ENCODE peak calls at places on chromosomes 5 and 9, in six cellular contexts. B, D, P, M, T and J are unnamed samples.

GRCh38 chr5:93022770-93023169 is 558.2 kb downstream of the NR2F1-AS1 start:
- DNase-seq in B (no peak), D (no peak), P (no peak), M (no peak), T (no peak), J (no peak)

GRCh38 chr5:14528115-14528514 is 53.5 kb upstream of the OTULINL start:
- DNase-seq in B (no peak), D (no peak), P (no peak), M (no peak), T (no peak), J (no peak)

GRCh38 chr5:124263680-124264491 is 482.6 kb downstream of the ZNF608 start:
- DNase-seq in B (peak; percentile 62), D (no peak), P (no peak), M (no peak), T (no peak), J (no peak)

GRCh38 chr5:9063615-9064245 is 482.1 kb downstream of the SEMA5A start:
- DNase-seq in B (no peak), D (no peak), P (no peak), M (no peak), T (no peak), J (no peak)

GRCh38 chr9:2271426-2271825 is 256.3 kb downstream of the SMARCA2 start:
- DNase-seq in B (peak; percentile 72), D (no peak), P (no peak), M (no peak), T (no peak), J (no peak)

GRCh38 chr5:115551415-115551814 is 6.8 kb upstream of the FEM1C start:
- DNase-seq in B (no peak), D (no peak), P (no peak), M (no peak), T (no peak), J (no peak)

GRCh38 chr5:123610209-123610608 is 98.2 kb downstream of the CSNK1G3 start:
- DNase-seq in B (no peak), D (no peak), P (no peak), M (no peak), T (no peak), J (no peak)

GRCh38 chr5:136132087-136132486 is 558 bp upstream of the SMAD5 start:
- DNase-seq in B (peak; percentile 12), D (no peak), P (no peak), M (peak; percentile 67), T (no peak), J (no peak)

GRCh38 chr9:120336021-120336752 is 243.8 kb downstream of the CDK5RAP2 start:
- DNase-seq in B (no peak), D (no peak), P (no peak), M (no peak), T (no peak), J (no peak)

GRCh38 chr9:20618361-20618799 is 3.9 kb downstream of the MLLT3 start:
- DNase-seq in B (no peak), D (no peak), P (no peak), M (no peak), T (no peak), J (no peak)